ENCODE peak calls at places on chromosomes 1 and 21, in four cellular contexts. P is left ventricle myocardium inferior, D is endothelial cell of umbilical vein, W is thoracic aorta. C is an unnamed sample.

GRCh38 chr1:202643397-202644218 is 66.6 kb downstream of the SYT2 start:
- DNase-seq in P (no peak), D (no peak), W (no peak), C (no peak)

GRCh38 chr1:37890378-37891014 is 31.1 kb upstream of the MTF1 start:
- DNase-seq in P (no peak), D (peak; percentile 54), W (no peak), C (peak; percentile 49)

GRCh38 chr1:27990920-27991537 is 31.3 kb downstream of the XKR8 start:
- DNase-seq in P (no peak), D (no peak), W (no peak), C (no peak)

GRCh38 chr21:37071561-37072238 is 1.2 kb downstream of the PIGP start:
- DNase-seq in P (peak; percentile 46), D (peak; percentile 69), W (no peak), C (no peak)

GRCh38 chr1:36323636-36324321 is at the start of gene EVA1B:
- DNase-seq in P (peak; percentile 89), D (peak; percentile 90), W (no peak), C (peak; percentile 56)

GRCh38 chr1:213571843-213572242 is 415.9 kb upstream of the PROX1 start:
- DNase-seq in P (no peak), D (no peak), W (no peak), C (no peak)

GRCh38 chr1:166165661-166166399 is 971 bp downstream of the FAM78B start:
- DNase-seq in P (no peak), D (peak; percentile 7), W (no peak), C (no peak)

GRCh38 chr1:69952691-69953090 is 252.7 kb downstream of the LRRC40 start:
- DNase-seq in P (no peak), D (no peak), W (no peak), C (no peak)

GRCh38 chr1:164823486-164824279 is 264.7 kb downstream of the PBX1 start:
- DNase-seq in P (no peak), D (no peak), W (no peak), C (no peak)

GRCh38 chr1:162956922-162957321 is 95.9 kb upstream of the CCDC190 start:
- DNase-seq in P (no peak), D (no peak), W (no peak), C (no peak)

GRCh38 chr1:23451452-23451851 is 26.9 kb upstream of the TCEA3 start:
- DNase-seq in P (no peak), D (no peak), W (no peak), C (no peak)

GRCh38 chr1:61446531-61446991 is 278.4 kb downstream of the TM2D1 start:
- DNase-seq in P (no peak), D (peak; percentile 55), W (no peak), C (no peak)

GRCh38 chr1:7671676-7672075 is 99.4 kb upstream of the VAMP3 start:
- DNase-seq in P (no peak), D (no peak), W (no peak), C (no peak)

GRCh38 chr1:63868220-63868897 is 94.5 kb downstream of the ROR1 start:
- DNase-seq in P (no peak), D (peak; percentile 8), W (no peak), C (no peak)

GRCh38 chr1:17232759-17233661 is 15.9 kb upstream of the PADI3 start:
- DNase-seq in P (no peak), D (peak; percentile 65), W (no peak), C (no peak)

GRCh38 chr1:68322837-68323687 is 90.7 kb upstream of the WLS start:
- DNase-seq in P (no peak), D (no peak), W (peak; percentile 21), C (no peak)

GRCh38 chr1:25030674-25031589 is 100.9 kb upstream of the RUNX3 start:
- DNase-seq in P (no peak), D (no peak), W (no peak), C (peak; percentile 42)
- H3K27ac ChIP-seq in P (no peak overlapping the region), D (no peak overlapping the region), W (no peak overlapping the region), C (peak overlapping the region; percentile 14)

GRCh38 chr1:225942574-225942973 is 1.6 kb upstream of the LEFTY2 start:
- DNase-seq in P (no peak), D (peak; percentile 80), W (no peak), C (no peak)

GRCh38 chr1:225944387-225944786 is 3.4 kb upstream of the LEFTY2 start:
- DNase-seq in P (no peak), D (no peak), W (no peak), C (no peak)

GRCh38 chr1:225944951-225945350 is 3.9 kb upstream of the LEFTY2 start:
- DNase-seq in P (no peak), D (no peak), W (no peak), C (no peak)

GRCh38 chr1:225941949-225942222 is 866 bp upstream of the LEFTY2 start:
- DNase-seq in P (no peak), D (no peak), W (no peak), C (no peak)

DNA sequence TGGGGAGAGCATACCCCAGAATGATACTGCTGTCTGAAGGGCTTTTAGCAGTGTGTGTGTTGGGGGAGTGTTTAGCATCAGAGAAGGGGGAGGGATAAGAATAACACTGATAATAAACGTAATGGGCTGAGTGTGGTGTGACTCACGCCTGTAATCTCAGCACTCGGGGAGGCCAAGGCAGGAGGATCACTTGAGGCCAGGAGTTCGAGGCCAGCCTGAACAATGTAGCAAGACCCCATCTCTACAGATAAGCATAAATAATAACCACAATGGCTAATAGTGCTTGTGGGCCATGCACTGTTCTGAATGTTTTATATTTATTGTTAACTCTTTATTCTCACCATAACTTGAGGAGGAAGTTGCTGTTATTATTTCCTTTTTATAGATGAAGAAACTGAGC is 2.6 kb upstream of the LEFTY2 start:
- DNase-seq in P (no peak), D (no peak), W (no peak), C (no peak)
- H3K4me1 ChIP-seq in P (peaks cover 32% of the 10 kb centered on the region), D (no peaks in the 10 kb centered on the region), W (peaks cover 22% of the 10 kb centered on the region), C (peaks cover 6% of the 10 kb centered on the region)

DNA sequence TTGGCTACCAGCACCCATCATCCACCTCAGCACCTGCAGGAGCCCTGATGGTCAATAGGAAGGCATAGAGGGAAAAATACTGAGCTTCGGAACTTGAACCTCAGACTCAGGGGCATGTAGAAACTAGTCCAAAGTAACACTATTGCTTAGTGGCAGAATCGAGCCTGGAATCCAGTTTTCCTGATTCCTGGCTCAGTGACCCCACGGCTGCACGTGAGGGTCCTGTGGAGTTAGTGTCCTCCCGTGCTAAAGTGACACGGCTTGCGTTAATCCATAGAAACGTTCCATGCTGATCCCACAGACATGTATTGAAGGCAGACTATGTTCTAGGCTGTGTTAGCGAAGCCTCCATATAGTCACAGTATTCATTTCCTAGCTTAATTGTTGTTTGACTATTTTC is 747.0 kb upstream of the TPTE start:
- DNase-seq in P (no peak), D (no peak), W (no peak), C (no peak)
- H3K9me3 ChIP-seq in P (peaks cover 29% of the 10 kb centered on the region), D (peaks cover 25% of the 10 kb centered on the region), W (no peaks in the 10 kb centered on the region), C (peaks cover 8% of the 10 kb centered on the region)

DNA sequence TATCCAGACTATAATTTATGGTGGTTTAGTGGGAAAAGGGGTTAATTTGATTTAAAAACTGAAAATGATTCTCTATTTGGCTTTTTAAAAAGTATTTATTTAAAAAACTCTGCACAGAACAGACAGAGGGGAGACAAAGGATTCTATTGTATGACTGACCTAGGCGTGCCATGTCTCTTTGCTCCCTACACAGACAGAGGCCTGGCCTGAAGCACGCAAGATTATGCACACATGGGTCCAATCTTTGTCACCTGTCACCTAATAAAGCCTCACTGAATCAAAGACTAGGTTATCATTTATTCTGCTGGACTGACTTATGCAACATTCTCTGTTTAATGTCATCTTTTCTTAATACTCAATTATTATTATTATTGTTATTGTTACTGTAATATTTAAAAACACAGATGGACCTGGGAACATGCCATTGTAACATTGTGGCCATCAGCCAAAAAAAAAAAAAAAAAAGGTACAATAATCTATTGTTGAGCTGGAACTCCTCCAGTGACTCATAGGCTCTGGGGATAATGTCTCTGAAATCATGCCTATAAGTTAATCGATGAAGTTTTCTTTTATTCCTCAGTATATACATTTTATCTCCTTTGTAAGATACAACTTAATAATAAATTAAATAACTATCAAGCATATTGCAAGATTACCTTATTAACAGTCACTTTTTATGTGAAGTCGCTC is 112.1 kb downstream of the RUNX1 start:
- DNase-seq in P (no peak), D (peak; percentile 44), W (no peak), C (no peak)
- H3K27ac ChIP-seq in P (no peak overlapping the region), D (no peak overlapping the region), W (no peak overlapping the region), C (no peak overlapping the region)

GRCh38 chr1:147287133-147287865 is 44.8 kb downstream of the CHD1L start:
- DNase-seq in P (no peak), D (no peak), W (no peak), C (no peak)
- H3K4me1 ChIP-seq in P (no peaks in the 10 kb centered on the region), D (no peaks in the 10 kb centered on the region), W (no peaks in the 10 kb centered on the region), C (no peaks in the 10 kb centered on the region)

C was measured in CD8-positive, alpha-beta memory T cell.